ENCODE peak calls at places on chromosomes 4 and X, in nine cellular contexts. B is AG04449; O is CD8-positive, alpha-beta T cell; G is lower leg skin; N is cardiac muscle cell; A is GM12865; L is choroid plexus epithelial cell; J is foreskin fibroblast; R is naive thymus-derived CD4-positive, alpha-beta T cell. P is an unnamed sample.

GRCh38 chr4:8844976-8845690 is 26.5 kb downstream of the HMX1 start:
- DNase-seq in O (no peak), G (no peak), R (no peak), N (no peak), A (no peak), J (no peak), B (no peak), L (no peak), P (no peak)

GRCh38 chr4:137909910-137910309 is 332.2 kb downstream of the SLC7A11 start:
- DNase-seq in A (no peak), L (peak), R (no peak), J (no peak), B (no peak), O (no peak), N (peak), G (no peak), P (no peak)

GRCh38 chrX:118726887-118727685 is at the start of gene IL13RA1:
- DNase-seq in N (peak), J (peak), G (peak), L (peak), A (peak), R (no peak), B (no peak), O (peak), P (peak)

GRCh38 chr4:173217727-173218126 is 49.1 kb downstream of the GALNT7 start:
- DNase-seq in J (peak), L (peak), N (no peak), A (no peak), O (no peak), B (no peak), G (no peak), R (no peak), P (peak)

GRCh38 chr4:138035781-138036258 is 206.3 kb downstream of the SLC7A11 start:
- DNase-seq in A (peak), N (peak), G (no peak), R (no peak), B (no peak), L (peak), J (peak), O (no peak), P (peak)

GRCh38 chr4:8917321-8917811 is 45.7 kb upstream of the HMX1 start:
- DNase-seq in L (no peak), J (no peak), O (no peak), N (no peak), A (no peak), G (peak), R (no peak), B (no peak), P (no peak)

GRCh38 chr4:106738121-106738520 is 298.0 kb downstream of the DKK2 start:
- DNase-seq in G (no peak), O (no peak), L (no peak), R (no peak), N (no peak), J (no peak), B (no peak), A (no peak), P (no peak)

GRCh38 chr4:8599657-8600056 is 7.1 kb downstream of the CPZ start:
- DNase-seq in L (peak), B (peak), A (no peak), O (no peak), N (no peak), R (no peak), J (peak), G (no peak), P (peak)

GRCh38 chr4:124902111-124902510 is 189.6 kb upstream of the ANKRD50 start:
- DNase-seq in N (no peak), O (no peak), G (no peak), L (no peak), J (no peak), R (no peak), A (no peak), B (no peak), P (no peak)

DNA sequence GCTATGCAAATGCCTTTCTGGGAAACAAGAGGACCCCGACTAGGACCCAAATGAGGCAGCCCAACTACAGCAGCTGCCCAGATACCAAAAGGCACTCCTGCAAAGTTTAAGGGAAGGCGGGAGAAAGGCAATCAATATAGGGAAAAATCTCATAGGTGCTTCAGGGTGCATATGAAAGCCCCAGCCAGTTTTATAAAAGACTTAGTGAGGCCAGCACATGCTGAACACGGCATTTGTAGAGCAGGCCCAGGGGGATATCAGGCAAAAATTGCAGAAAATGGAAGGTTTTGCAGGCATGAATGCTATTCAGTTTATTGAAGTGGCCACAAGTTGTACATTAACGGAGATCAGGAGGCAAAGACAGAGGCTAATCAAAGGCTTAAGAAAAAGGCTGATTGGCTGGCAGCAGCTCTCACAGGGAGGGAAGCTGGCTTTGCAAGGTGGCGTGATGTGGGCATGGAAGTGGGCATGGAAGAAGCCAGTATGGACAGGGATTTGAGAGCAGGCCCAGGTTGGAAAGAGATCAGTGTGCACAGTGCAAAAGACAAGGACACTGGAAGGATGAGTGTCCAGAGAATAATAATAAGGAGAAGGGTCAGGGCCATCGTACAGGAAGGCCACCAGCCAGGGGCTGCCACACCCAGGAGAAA is 37.7 kb upstream of the UGT2B7 start:
- DNase-seq in N (no peak), G (no peak), R (no peak), A (no peak), J (no peak), O (no peak), L (no peak), B (no peak), P (no peak)
- H3K4me3 ChIP-seq in N (no peak), G (no peak), R (no peak), A (no peak), J (no peak), O (no peak), L (no peak), B (no peak), P (no peak)

DNA sequence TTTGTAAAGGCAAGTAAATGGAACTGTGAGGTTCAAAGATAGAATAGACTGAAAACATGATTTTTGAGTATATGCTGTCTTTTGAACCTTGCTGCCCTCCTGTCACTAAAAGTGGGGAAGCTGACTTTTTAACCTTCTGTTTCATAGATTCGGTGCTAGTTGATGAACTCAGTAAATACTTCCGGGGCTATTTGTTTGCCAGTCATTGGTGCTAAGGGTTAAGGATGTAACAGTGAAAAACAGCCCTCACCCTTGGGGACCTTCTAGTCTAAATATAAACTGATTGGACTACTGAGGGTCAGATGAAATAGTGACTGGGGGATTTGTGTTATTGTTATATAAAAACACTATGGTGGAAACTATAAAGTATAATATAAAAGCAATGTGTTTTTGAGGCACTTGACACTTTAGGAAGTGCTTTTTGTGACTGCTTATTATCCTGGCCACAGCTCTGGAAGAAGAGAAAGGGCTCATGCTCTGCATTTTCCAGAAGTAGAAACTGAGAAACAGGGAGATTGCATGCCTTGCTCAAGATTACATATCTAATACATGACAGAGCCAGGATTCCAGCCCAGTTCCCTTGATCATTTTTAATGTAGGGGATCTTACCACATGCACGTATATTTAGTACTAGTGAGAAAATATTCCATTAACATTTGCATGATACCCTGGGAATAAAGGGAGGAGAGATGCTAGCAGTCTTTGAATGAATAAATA is 3.9 kb downstream of the BST1 start:
- DNase-seq in R (no peak), B (no peak), G (no peak), O (no peak), J (peak), A (no peak), N (no peak), L (no peak), P (no peak)
- H3K4me3 ChIP-seq in R (no peak), B (no peak), G (no peak), O (no peak), J (no peak), A (no peak), N (no peak), L (no peak), P (no peak)

GRCh38 chrX:30887721-30888120 is 1.3 kb downstream of the TAB3 start:
- DNase-seq in A (no peak), L (no peak), B (no peak), N (no peak), J (no peak), R (no peak), O (no peak), G (no peak), P (no peak)
- H3K4me3 ChIP-seq in A (peak), L (no peak), B (peak), N (peak), J (peak), R (peak), O (no peak), G (no peak), P (no peak)

DNA sequence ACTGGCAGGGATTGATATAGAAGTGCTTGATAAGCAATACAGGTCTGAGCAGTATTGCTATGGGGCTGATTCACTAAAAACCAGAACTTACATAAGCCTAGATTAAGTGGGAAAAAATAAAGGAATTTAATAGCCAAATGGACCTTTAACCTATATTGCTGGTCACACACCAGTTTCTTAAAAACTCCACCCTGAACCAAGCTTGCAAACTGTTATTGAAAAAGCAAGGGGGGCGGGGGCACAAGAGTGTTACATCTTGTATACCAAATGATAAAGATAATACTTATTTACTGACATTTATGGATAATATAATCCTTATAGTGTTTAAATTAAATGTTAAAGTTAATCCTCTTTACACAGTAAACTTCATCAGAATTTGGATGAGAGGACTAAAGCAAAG is 40.3 kb upstream of the PITX2 start:
- DNase-seq in L (no peak), G (no peak), R (no peak), O (no peak), N (no peak), J (no peak), B (no peak), A (no peak), P (peak)
- H3K4me3 ChIP-seq in L (no peak), G (no peak), R (no peak), O (no peak), N (no peak), J (no peak), B (no peak), A (no peak), P (no peak)

P was measured in fibroblast of villous mesenchyme.